ENCODE peak calls at places on chromosomes 2 and 18, in seven cellular contexts. One of them, this sample, is unnamed.

GRCh38 chr2:192123847-192124246 is 70.9 kb downstream of the TMEFF2 start:
- DNase-seq in SK-N-SH: no peak
- DNase-seq in GM12891: no peak
- DNase-seq in HepG2: no peak
- DNase-seq in K562: no peak
- DNase-seq in H1: no peak
- DNase-seq in GM12878: no peak
- DNase-seq in this sample: no peak

GRCh38 chr2:150486539-150487484 is 655 bp downstream of the RND3 start:
- DNase-seq in SK-N-SH: peak
- DNase-seq in GM12891: peak
- DNase-seq in HepG2: no peak
- DNase-seq in K562: no peak
- DNase-seq in H1: no peak
- DNase-seq in GM12878: no peak
- DNase-seq in this sample: peak

GRCh38 chr2:120614901-120615300 is 120.8 kb upstream of the GLI2 start:
- DNase-seq in SK-N-SH: no peak
- DNase-seq in GM12891: no peak
- DNase-seq in HepG2: no peak
- DNase-seq in K562: no peak
- DNase-seq in H1: no peak
- DNase-seq in GM12878: no peak
- DNase-seq in this sample: no peak

GRCh38 chr2:8582850-8583399 is 98.9 kb upstream of the ID2 start:
- DNase-seq in SK-N-SH: no peak
- DNase-seq in GM12891: no peak
- DNase-seq in HepG2: no peak
- DNase-seq in K562: no peak
- DNase-seq in H1: no peak
- DNase-seq in GM12878: no peak
- DNase-seq in this sample: no peak

GRCh38 chr2:56460508-56460907 is 276.7 kb downstream of the CCDC85A start:
- DNase-seq in SK-N-SH: no peak
- DNase-seq in GM12891: no peak
- DNase-seq in HepG2: no peak
- DNase-seq in K562: no peak
- DNase-seq in H1: no peak
- DNase-seq in GM12878: no peak
- DNase-seq in this sample: no peak

GRCh38 chr18:68796936-68797690 is 767 bp upstream of the CCDC102B start:
- DNase-seq in SK-N-SH: no peak
- DNase-seq in GM12891: no peak
- DNase-seq in HepG2: no peak
- DNase-seq in K562: no peak
- DNase-seq in H1: no peak
- DNase-seq in GM12878: no peak
- DNase-seq in this sample: no peak

GRCh38 chr2:5845798-5846197 is 153.6 kb downstream of the SOX11 start:
- DNase-seq in SK-N-SH: no peak
- DNase-seq in GM12891: no peak
- DNase-seq in HepG2: no peak
- DNase-seq in K562: no peak
- DNase-seq in H1: no peak
- DNase-seq in GM12878: no peak
- DNase-seq in this sample: no peak

GRCh38 chr2:181770145-181770544 is 89.8 kb upstream of the NEUROD1 start:
- DNase-seq in SK-N-SH: no peak
- DNase-seq in GM12891: no peak
- DNase-seq in HepG2: no peak
- DNase-seq in K562: no peak
- DNase-seq in H1: no peak
- DNase-seq in GM12878: no peak
- DNase-seq in this sample: no peak

GRCh38 chr2:27085670-27086089 is 892 bp upstream of the KHK start:
- DNase-seq in SK-N-SH: peak
- DNase-seq in GM12891: no peak
- DNase-seq in HepG2: no peak
- DNase-seq in K562: peak
- DNase-seq in H1: no peak
- DNase-seq in GM12878: no peak
- DNase-seq in this sample: no peak

GRCh38 chr2:45993476-45993991 is 303.7 kb upstream of the EPAS1 start:
- DNase-seq in SK-N-SH: peak
- DNase-seq in GM12891: peak
- DNase-seq in HepG2: peak
- DNase-seq in K562: peak
- DNase-seq in H1: peak
- DNase-seq in GM12878: peak
- DNase-seq in this sample: no peak
- TF ChIP-seq TAF1 in SK-N-SH: no peak
- TF ChIP-seq TAF1 in GM12891: no peak
- TF ChIP-seq TAF1 in HepG2: no peak
- TF ChIP-seq TAF1 in K562: no peak
- TF ChIP-seq TAF1 in H1: no peak
- TF ChIP-seq TAF1 in GM12878: no peak
- TF ChIP-seq TAF1 in this sample: no peak

DNA sequence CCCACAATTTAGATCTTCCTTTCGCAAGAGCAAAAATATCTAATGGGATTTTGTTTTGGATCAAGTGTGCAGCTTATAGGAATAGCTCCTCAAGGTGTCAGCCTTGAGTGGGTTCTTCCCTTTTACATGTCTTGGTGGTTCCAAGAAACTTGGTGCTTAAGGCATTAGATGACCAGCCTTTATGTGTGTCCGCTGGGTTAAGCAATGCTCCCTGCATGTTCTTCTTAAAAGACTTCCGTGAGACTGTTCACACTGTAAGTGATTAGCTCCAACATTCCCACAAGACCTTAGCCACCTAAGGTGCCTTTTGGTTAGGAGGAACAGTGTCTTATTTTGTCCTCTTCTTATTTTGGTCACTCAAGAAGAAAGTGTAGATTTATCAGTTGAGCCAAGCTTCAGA is 44.3 kb upstream of the GPR39 start:
- DNase-seq in SK-N-SH: no peak
- DNase-seq in GM12891: no peak
- DNase-seq in HepG2: no peak
- DNase-seq in K562: no peak
- DNase-seq in H1: no peak
- DNase-seq in GM12878: no peak
- DNase-seq in this sample: no peak
- TF ChIP-seq POLR2AphosphoS5 in SK-N-SH: no peak
- TF ChIP-seq POLR2AphosphoS5 in GM12891: no peak
- TF ChIP-seq POLR2AphosphoS5 in HepG2: no peak
- TF ChIP-seq POLR2AphosphoS5 in K562: no peak
- TF ChIP-seq POLR2AphosphoS5 in H1: no peak
- TF ChIP-seq POLR2AphosphoS5 in GM12878: no peak
- TF ChIP-seq POLR2AphosphoS5 in this sample: no peak

GRCh38 chr2:217794133-217794986 is 208.4 kb downstream of the TNS1 start:
- DNase-seq in SK-N-SH: peak
- DNase-seq in GM12891: no peak
- DNase-seq in HepG2: peak
- DNase-seq in K562: peak
- DNase-seq in H1: no peak
- DNase-seq in GM12878: no peak
- DNase-seq in this sample: no peak

GRCh38 chr2:217795067-217795466 is 207.7 kb downstream of the TNS1 start:
- DNase-seq in SK-N-SH: no peak
- DNase-seq in GM12891: no peak
- DNase-seq in HepG2: no peak
- DNase-seq in K562: no peak
- DNase-seq in H1: no peak
- DNase-seq in GM12878: no peak
- DNase-seq in this sample: no peak

GRCh38 chr2:217797170-217797569 is 205.6 kb downstream of the TNS1 start:
- DNase-seq in SK-N-SH: peak
- DNase-seq in GM12891: no peak
- DNase-seq in HepG2: no peak
- DNase-seq in K562: no peak
- DNase-seq in H1: no peak
- DNase-seq in GM12878: no peak
- DNase-seq in this sample: no peak

GRCh38 chr2:217797661-217798069 is 205.1 kb downstream of the TNS1 start:
- DNase-seq in SK-N-SH: peak
- DNase-seq in GM12891: no peak
- DNase-seq in HepG2: no peak
- DNase-seq in K562: peak
- DNase-seq in H1: no peak
- DNase-seq in GM12878: no peak
- DNase-seq in this sample: no peak

DNA sequence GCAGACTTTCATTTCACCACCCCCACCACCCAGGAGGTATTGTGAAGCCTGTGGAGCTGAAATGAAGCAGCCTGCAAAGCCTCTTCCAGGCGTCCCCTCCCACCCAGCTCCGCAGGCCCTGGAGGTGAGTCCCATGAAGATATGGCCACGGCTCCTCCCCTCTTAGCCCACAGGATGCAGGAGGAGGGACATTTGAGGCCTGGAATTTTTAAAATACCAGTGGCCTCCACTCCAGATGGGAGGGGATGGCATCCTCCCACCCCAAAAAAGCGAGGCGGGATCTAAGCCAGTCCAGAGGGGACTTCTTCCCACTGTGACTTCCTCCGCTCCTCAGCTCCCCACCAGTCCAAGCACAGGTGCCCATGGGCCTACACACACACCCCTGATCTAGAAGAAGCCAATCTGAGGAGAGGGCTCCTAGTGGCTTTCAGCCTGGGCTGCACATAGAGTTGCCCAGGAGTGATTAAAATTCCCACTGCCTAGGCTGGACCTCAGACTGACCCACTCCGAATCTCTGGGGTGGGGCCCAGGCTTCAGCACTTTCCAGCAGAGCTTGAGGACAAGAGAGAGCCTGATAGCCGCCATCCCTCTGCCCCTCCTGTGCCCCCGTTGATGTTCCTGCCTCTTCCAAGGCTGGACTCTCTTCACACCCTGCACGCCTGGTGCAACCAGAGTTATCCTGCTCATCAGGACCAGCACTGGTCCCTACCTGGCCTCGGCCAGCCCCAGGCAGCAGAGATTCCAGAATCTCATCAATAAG is 206.9 kb downstream of the TNS1 start:
- DNase-seq in SK-N-SH: peak
- DNase-seq in GM12891: no peak
- DNase-seq in HepG2: no peak
- DNase-seq in K562: no peak
- DNase-seq in H1: no peak
- DNase-seq in GM12878: no peak
- DNase-seq in this sample: no peak
- TF ChIP-seq TAF1 in SK-N-SH: no peak
- TF ChIP-seq TAF1 in GM12891: no peak
- TF ChIP-seq TAF1 in HepG2: no peak
- TF ChIP-seq TAF1 in K562: no peak
- TF ChIP-seq TAF1 in H1: no peak
- TF ChIP-seq TAF1 in GM12878: no peak
- TF ChIP-seq TAF1 in this sample: no peak

GRCh38 chr18:45639424-45639823 is 24.1 kb downstream of the SLC14A2 start:
- DNase-seq in SK-N-SH: no peak
- DNase-seq in GM12891: no peak
- DNase-seq in HepG2: no peak
- DNase-seq in K562: no peak
- DNase-seq in H1: no peak
- DNase-seq in GM12878: no peak
- DNase-seq in this sample: no peak

GRCh38 chr18:45634454-45634853 is 19.2 kb downstream of the SLC14A2 start:
- DNase-seq in SK-N-SH: no peak
- DNase-seq in GM12891: no peak
- DNase-seq in HepG2: no peak
- DNase-seq in K562: no peak
- DNase-seq in H1: no peak
- DNase-seq in GM12878: no peak
- DNase-seq in this sample: no peak

GRCh38 chr18:45638544-45638943 is 23.3 kb downstream of the SLC14A2 start:
- DNase-seq in SK-N-SH: no peak
- DNase-seq in GM12891: no peak
- DNase-seq in HepG2: no peak
- DNase-seq in K562: no peak
- DNase-seq in H1: no peak
- DNase-seq in GM12878: no peak
- DNase-seq in this sample: no peak

GRCh38 chr18:45637546-45638327 is 22.5 kb downstream of the SLC14A2 start:
- DNase-seq in SK-N-SH: no peak
- DNase-seq in GM12891: no peak
- DNase-seq in HepG2: no peak
- DNase-seq in K562: no peak
- DNase-seq in H1: no peak
- DNase-seq in GM12878: no peak
- DNase-seq in this sample: no peak

GRCh38 chr18:45636110-45636509 is 20.8 kb downstream of the SLC14A2 start:
- DNase-seq in SK-N-SH: no peak
- DNase-seq in GM12891: no peak
- DNase-seq in HepG2: no peak
- DNase-seq in K562: no peak
- DNase-seq in H1: no peak
- DNase-seq in GM12878: no peak
- DNase-seq in this sample: no peak
- TF ChIP-seq POLR2AphosphoS5 in SK-N-SH: no peak
- TF ChIP-seq POLR2AphosphoS5 in GM12891: no peak
- TF ChIP-seq POLR2AphosphoS5 in HepG2: no peak
- TF ChIP-seq POLR2AphosphoS5 in K562: no peak
- TF ChIP-seq POLR2AphosphoS5 in H1: no peak
- TF ChIP-seq POLR2AphosphoS5 in GM12878: no peak
- TF ChIP-seq POLR2AphosphoS5 in this sample: no peak

GRCh38 chr2:71843391-71843850 is 304.2 kb downstream of the CYP26B1 start:
- DNase-seq in SK-N-SH: no peak
- DNase-seq in GM12891: no peak
- DNase-seq in HepG2: no peak
- DNase-seq in K562: no peak
- DNase-seq in H1: no peak
- DNase-seq in GM12878: no peak
- DNase-seq in this sample: no peak
- TF ChIP-seq TAF1 in SK-N-SH: no peak
- TF ChIP-seq TAF1 in GM12891: no peak
- TF ChIP-seq TAF1 in HepG2: no peak
- TF ChIP-seq TAF1 in K562: no peak
- TF ChIP-seq TAF1 in H1: no peak
- TF ChIP-seq TAF1 in GM12878: no peak
- TF ChIP-seq TAF1 in this sample: no peak

DNA sequence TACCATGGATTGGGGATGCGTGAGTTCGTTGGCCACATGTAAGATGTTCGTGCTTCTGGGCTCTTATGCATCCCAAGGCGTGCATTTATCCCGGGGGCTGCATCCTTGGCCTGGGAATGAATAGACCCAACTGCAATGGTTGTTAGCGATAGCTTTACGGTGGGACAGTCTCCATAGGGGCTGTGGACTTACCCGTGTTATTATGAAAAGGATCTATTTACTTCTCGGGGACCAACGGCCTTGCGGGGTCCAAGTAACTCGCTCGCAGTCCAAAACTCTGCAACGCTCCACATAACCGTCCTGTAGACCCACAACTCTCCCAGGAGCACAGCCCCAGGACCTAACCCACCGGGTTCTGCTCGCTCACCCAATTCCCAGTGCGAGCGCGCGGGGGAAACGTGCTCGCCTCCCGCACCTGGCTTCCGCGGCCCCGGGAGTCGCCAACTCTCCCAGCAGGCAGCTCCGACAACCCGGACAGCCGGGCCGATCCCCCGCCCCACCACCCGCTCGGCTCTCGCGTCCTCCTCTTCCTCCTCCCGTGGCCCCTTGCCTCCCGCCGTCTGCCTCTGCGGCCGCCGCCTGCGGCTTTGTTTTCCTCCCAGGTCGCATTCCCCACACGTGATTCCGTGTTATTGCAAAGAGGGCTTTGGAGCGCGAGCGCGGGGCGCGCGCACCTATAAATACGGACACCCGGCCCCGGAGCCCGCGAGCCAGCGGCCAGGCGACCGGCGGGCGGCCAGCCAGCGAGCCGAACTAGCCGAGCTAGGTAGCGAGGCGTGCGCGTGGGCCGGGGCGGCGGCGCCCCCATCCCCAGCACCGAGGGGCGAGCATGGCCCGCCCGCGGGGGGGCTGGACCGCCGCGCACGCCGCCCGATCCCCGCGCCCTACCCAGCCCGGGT is at the start of gene CABLES1:
- DNase-seq in SK-N-SH: peak
- DNase-seq in GM12891: peak
- DNase-seq in HepG2: peak
- DNase-seq in K562: no peak
- DNase-seq in H1: no peak
- DNase-seq in GM12878: no peak
- DNase-seq in this sample: peak
- TF ChIP-seq POLR2AphosphoS5 in SK-N-SH: no peak
- TF ChIP-seq POLR2AphosphoS5 in GM12891: peak
- TF ChIP-seq POLR2AphosphoS5 in HepG2: peak
- TF ChIP-seq POLR2AphosphoS5 in K562: no peak
- TF ChIP-seq POLR2AphosphoS5 in H1: peak
- TF ChIP-seq POLR2AphosphoS5 in GM12878: peak
- TF ChIP-seq POLR2AphosphoS5 in this sample: peak

This sample was measured in GM12892.